ENCODE peak calls at places on chromosomes 3 and 15, in eight cellular contexts. One of them, this sample, is unnamed.

GRCh38 chr3:169172535-169172934 is 491.0 kb downstream of the MECOM start:
- DNase-seq in iPS DF 19.7: no peak
- DNase-seq in dorsolateral prefrontal cortex: no peak
- DNase-seq in progenitor cell of endocrine pancreas: no peak
- DNase-seq in mucosa of descending colon: no peak
- DNase-seq in tibial nerve: no peak
- DNase-seq in GM20000: no peak
- DNase-seq in SJCRH30: no peak
- DNase-seq in this sample: no peak

GRCh38 chr15:57509121-57509520 is 82.6 kb upstream of the MYZAP start:
- DNase-seq in dorsolateral prefrontal cortex: no peak
- DNase-seq in tibial nerve: no peak
- DNase-seq in mucosa of descending colon: no peak
- DNase-seq in iPS DF 19.7: no peak
- DNase-seq in SJCRH30: peak; percentile 84
- DNase-seq in GM20000: no peak
- DNase-seq in progenitor cell of endocrine pancreas: no peak
- DNase-seq in this sample: no peak

GRCh38 chr3:117139681-117140080 is 430.1 kb downstream of the TUSC7 start:
- DNase-seq in GM20000: no peak
- DNase-seq in progenitor cell of endocrine pancreas: no peak
- DNase-seq in mucosa of descending colon: no peak
- DNase-seq in iPS DF 19.7: no peak
- DNase-seq in dorsolateral prefrontal cortex: no peak
- DNase-seq in tibial nerve: no peak
- DNase-seq in SJCRH30: no peak
- DNase-seq in this sample: no peak

GRCh38 chr15:98567951-98568350 is 80.4 kb upstream of the IGF1R start:
- DNase-seq in dorsolateral prefrontal cortex: no peak
- DNase-seq in progenitor cell of endocrine pancreas: no peak
- DNase-seq in mucosa of descending colon: no peak
- DNase-seq in GM20000: no peak
- DNase-seq in tibial nerve: no peak
- DNase-seq in SJCRH30: peak; percentile 51
- DNase-seq in iPS DF 19.7: no peak
- DNase-seq in this sample: peak; percentile 57

GRCh38 chr3:61639991-61640390 is 78.6 kb downstream of the PTPRG start:
- DNase-seq in iPS DF 19.7: no peak
- DNase-seq in tibial nerve: no peak
- DNase-seq in dorsolateral prefrontal cortex: no peak
- DNase-seq in progenitor cell of endocrine pancreas: no peak
- DNase-seq in GM20000: no peak
- DNase-seq in mucosa of descending colon: no peak
- DNase-seq in SJCRH30: no peak
- DNase-seq in this sample: no peak

GRCh38 chr3:23874359-23875120 is 42.2 kb downstream of the NKIRAS1 start:
- DNase-seq in tibial nerve: no peak
- DNase-seq in iPS DF 19.7: no peak
- DNase-seq in SJCRH30: no peak
- DNase-seq in GM20000: no peak
- DNase-seq in progenitor cell of endocrine pancreas: no peak
- DNase-seq in dorsolateral prefrontal cortex: no peak
- DNase-seq in mucosa of descending colon: no peak
- DNase-seq in this sample: no peak

GRCh38 chr3:188199386-188199785 is 45.4 kb downstream of the LPP start:
- DNase-seq in dorsolateral prefrontal cortex: no peak
- DNase-seq in SJCRH30: no peak
- DNase-seq in GM20000: no peak
- DNase-seq in mucosa of descending colon: no peak
- DNase-seq in iPS DF 19.7: no peak
- DNase-seq in tibial nerve: no peak
- DNase-seq in progenitor cell of endocrine pancreas: no peak
- DNase-seq in this sample: no peak

GRCh38 chr15:69980311-69981059 is 117.2 kb downstream of the TLE3 start:
- DNase-seq in SJCRH30: no peak
- DNase-seq in progenitor cell of endocrine pancreas: no peak
- DNase-seq in tibial nerve: no peak
- DNase-seq in iPS DF 19.7: no peak
- DNase-seq in dorsolateral prefrontal cortex: no peak
- DNase-seq in mucosa of descending colon: no peak
- DNase-seq in GM20000: no peak
- DNase-seq in this sample: peak; percentile 58

GRCh38 chr3:106765342-106765741 is 611.9 kb upstream of the CCDC54 start:
- DNase-seq in GM20000: no peak
- DNase-seq in mucosa of descending colon: no peak
- DNase-seq in SJCRH30: no peak
- DNase-seq in dorsolateral prefrontal cortex: peak; percentile 13
- DNase-seq in tibial nerve: no peak
- DNase-seq in progenitor cell of endocrine pancreas: no peak
- DNase-seq in iPS DF 19.7: no peak
- DNase-seq in this sample: no peak

GRCh38 chr3:49751501-49751900 is 27.8 kb upstream of the GMPPB start:
- DNase-seq in tibial nerve: no peak
- DNase-seq in mucosa of descending colon: no peak
- DNase-seq in iPS DF 19.7: no peak
- DNase-seq in dorsolateral prefrontal cortex: no peak
- DNase-seq in progenitor cell of endocrine pancreas: no peak
- DNase-seq in SJCRH30: no peak
- DNase-seq in GM20000: no peak
- DNase-seq in this sample: no peak

GRCh38 chr3:172626241-172626640 is 84.6 kb downstream of the NCEH1 start:
- DNase-seq in GM20000: no peak
- DNase-seq in progenitor cell of endocrine pancreas: no peak
- DNase-seq in tibial nerve: no peak
- DNase-seq in mucosa of descending colon: no peak
- DNase-seq in iPS DF 19.7: no peak
- DNase-seq in dorsolateral prefrontal cortex: no peak
- DNase-seq in SJCRH30: no peak
- DNase-seq in this sample: no peak

GRCh38 chr3:12679468-12679867 is 15.6 kb upstream of the RAF1 start:
- DNase-seq in mucosa of descending colon: no peak
- DNase-seq in GM20000: no peak
- DNase-seq in tibial nerve: no peak
- DNase-seq in iPS DF 19.7: no peak
- DNase-seq in progenitor cell of endocrine pancreas: no peak
- DNase-seq in dorsolateral prefrontal cortex: no peak
- DNase-seq in SJCRH30: peak; percentile 97
- DNase-seq in this sample: no peak

GRCh38 chr3:2205692-2206091 is 107.0 kb downstream of the CNTN4 start:
- DNase-seq in tibial nerve: no peak
- DNase-seq in GM20000: no peak
- DNase-seq in SJCRH30: no peak
- DNase-seq in progenitor cell of endocrine pancreas: no peak
- DNase-seq in iPS DF 19.7: no peak
- DNase-seq in mucosa of descending colon: no peak
- DNase-seq in dorsolateral prefrontal cortex: no peak
- DNase-seq in this sample: no peak

GRCh38 chr3:29384640-29385039 is 103.8 kb downstream of the RBMS3 start:
- DNase-seq in tibial nerve: no peak
- DNase-seq in GM20000: no peak
- DNase-seq in dorsolateral prefrontal cortex: no peak
- DNase-seq in SJCRH30: peak; percentile 89
- DNase-seq in mucosa of descending colon: no peak
- DNase-seq in iPS DF 19.7: no peak
- DNase-seq in progenitor cell of endocrine pancreas: no peak
- DNase-seq in this sample: no peak